ENCODE peak calls at places on chromosomes 12 and 14, in ten cellular contexts. One of them, this sample, is unnamed.
A peak's percentile ranks its signal among the peaks of the same experiment; 100 is the strongest.

GRCh38 chr14:53325176-53325806 is 172.2 kb upstream of the DDHD1 start:
- DNase-seq in HFFc6: no peak
- DNase-seq in fibroblast of pulmonary artery: peak; percentile 35
- DNase-seq in OCI-LY7: peak; percentile 27
- DNase-seq in HepG2: no peak
- DNase-seq in CD8-positive, alpha-beta T cell: no peak
- DNase-seq in left ventricle myocardium inferior: no peak
- DNase-seq in GM06990: no peak
- DNase-seq in AG09309: no peak
- DNase-seq in cardiac fibroblast: no peak
- DNase-seq in this sample: no peak

GRCh38 chr12:97763113-97763512 is 300.5 kb downstream of the RMST start:
- DNase-seq in HFFc6: no peak
- DNase-seq in fibroblast of pulmonary artery: no peak
- DNase-seq in OCI-LY7: no peak
- DNase-seq in HepG2: no peak
- DNase-seq in CD8-positive, alpha-beta T cell: no peak
- DNase-seq in left ventricle myocardium inferior: no peak
- DNase-seq in GM06990: no peak
- DNase-seq in AG09309: no peak
- DNase-seq in cardiac fibroblast: no peak
- DNase-seq in this sample: no peak

GRCh38 chr12:50040657-50041056 is 15.4 kb upstream of the RACGAP1 start:
- DNase-seq in HFFc6: no peak
- DNase-seq in fibroblast of pulmonary artery: no peak
- DNase-seq in OCI-LY7: no peak
- DNase-seq in HepG2: no peak
- DNase-seq in CD8-positive, alpha-beta T cell: no peak
- DNase-seq in left ventricle myocardium inferior: no peak
- DNase-seq in GM06990: no peak
- DNase-seq in AG09309: no peak
- DNase-seq in cardiac fibroblast: no peak
- DNase-seq in this sample: no peak

GRCh38 chr12:69157023-69157655 is 82.2 kb upstream of the CPSF6 start:
- DNase-seq in HFFc6: peak; percentile 81
- DNase-seq in fibroblast of pulmonary artery: peak; percentile 87
- DNase-seq in OCI-LY7: peak; percentile 91
- DNase-seq in HepG2: peak; percentile 63
- DNase-seq in CD8-positive, alpha-beta T cell: peak; percentile 84
- DNase-seq in left ventricle myocardium inferior: peak; percentile 77
- DNase-seq in GM06990: peak; percentile 84
- DNase-seq in AG09309: peak; percentile 42
- DNase-seq in cardiac fibroblast: peak; percentile 88
- DNase-seq in this sample: peak; percentile 85

GRCh38 chr12:3325736-3326135 is 165.3 kb upstream of the PRMT8 start:
- DNase-seq in HFFc6: no peak
- DNase-seq in fibroblast of pulmonary artery: no peak
- DNase-seq in OCI-LY7: no peak
- DNase-seq in HepG2: no peak
- DNase-seq in CD8-positive, alpha-beta T cell: no peak
- DNase-seq in left ventricle myocardium inferior: no peak
- DNase-seq in GM06990: no peak
- DNase-seq in AG09309: no peak
- DNase-seq in cardiac fibroblast: no peak
- DNase-seq in this sample: no peak

GRCh38 chr14:103625361-103626095 is 3.5 kb upstream of the KLC1 start:
- DNase-seq in HFFc6: no peak
- DNase-seq in fibroblast of pulmonary artery: no peak
- DNase-seq in OCI-LY7: peak; percentile 66
- DNase-seq in HepG2: no peak
- DNase-seq in CD8-positive, alpha-beta T cell: peak; percentile 59
- DNase-seq in left ventricle myocardium inferior: no peak
- DNase-seq in GM06990: peak; percentile 55
- DNase-seq in AG09309: no peak
- DNase-seq in cardiac fibroblast: no peak
- DNase-seq in this sample: no peak

GRCh38 chr12:897386-897785 is 52.1 kb downstream of the RAD52 start:
- DNase-seq in HFFc6: no peak
- DNase-seq in fibroblast of pulmonary artery: no peak
- DNase-seq in OCI-LY7: no peak
- DNase-seq in HepG2: no peak
- DNase-seq in CD8-positive, alpha-beta T cell: no peak
- DNase-seq in left ventricle myocardium inferior: no peak
- DNase-seq in GM06990: no peak
- DNase-seq in AG09309: no peak
- DNase-seq in cardiac fibroblast: no peak
- DNase-seq in this sample: no peak

GRCh38 chr14:70641548-70642312 is at the start of gene TTC9:
- DNase-seq in HFFc6: no peak
- DNase-seq in fibroblast of pulmonary artery: no peak
- DNase-seq in OCI-LY7: peak; percentile 39
- DNase-seq in HepG2: no peak
- DNase-seq in CD8-positive, alpha-beta T cell: no peak
- DNase-seq in left ventricle myocardium inferior: peak; percentile 30
- DNase-seq in GM06990: peak; percentile 48
- DNase-seq in AG09309: no peak
- DNase-seq in cardiac fibroblast: no peak
- DNase-seq in this sample: peak; percentile 53

GRCh38 chr12:132190012-132190755 is 45.9 kb downstream of the NOC4L start:
- DNase-seq in HFFc6: no peak
- DNase-seq in fibroblast of pulmonary artery: no peak
- DNase-seq in OCI-LY7: no peak
- DNase-seq in HepG2: no peak
- DNase-seq in CD8-positive, alpha-beta T cell: peak; percentile 22
- DNase-seq in left ventricle myocardium inferior: no peak
- DNase-seq in GM06990: no peak
- DNase-seq in AG09309: no peak
- DNase-seq in cardiac fibroblast: no peak
- DNase-seq in this sample: no peak

GRCh38 chr12:42705863-42706262 is 116.3 kb upstream of the PRICKLE1 start:
- DNase-seq in HFFc6: peak; percentile 49
- DNase-seq in fibroblast of pulmonary artery: peak; percentile 94
- DNase-seq in OCI-LY7: no peak
- DNase-seq in HepG2: no peak
- DNase-seq in CD8-positive, alpha-beta T cell: no peak
- DNase-seq in left ventricle myocardium inferior: peak; percentile 81
- DNase-seq in GM06990: no peak
- DNase-seq in AG09309: peak; percentile 82
- DNase-seq in cardiac fibroblast: peak; percentile 95
- DNase-seq in this sample: no peak

GRCh38 chr12:80211671-80212070 is 112.3 kb downstream of the OTOGL start:
- DNase-seq in HFFc6: no peak
- DNase-seq in fibroblast of pulmonary artery: no peak
- DNase-seq in OCI-LY7: no peak
- DNase-seq in HepG2: no peak
- DNase-seq in CD8-positive, alpha-beta T cell: no peak
- DNase-seq in left ventricle myocardium inferior: no peak
- DNase-seq in GM06990: no peak
- DNase-seq in AG09309: no peak
- DNase-seq in cardiac fibroblast: no peak
- DNase-seq in this sample: no peak

GRCh38 chr14:50733479-50733878 is 65.4 kb upstream of the SAV1 start:
- DNase-seq in HFFc6: no peak
- DNase-seq in fibroblast of pulmonary artery: no peak
- DNase-seq in OCI-LY7: no peak
- DNase-seq in HepG2: no peak
- DNase-seq in CD8-positive, alpha-beta T cell: no peak
- DNase-seq in left ventricle myocardium inferior: no peak
- DNase-seq in GM06990: no peak
- DNase-seq in AG09309: no peak
- DNase-seq in cardiac fibroblast: no peak
- DNase-seq in this sample: no peak

GRCh38 chr14:50739186-50739585 is 71.1 kb upstream of the SAV1 start:
- DNase-seq in HFFc6: no peak
- DNase-seq in fibroblast of pulmonary artery: no peak
- DNase-seq in OCI-LY7: no peak
- DNase-seq in HepG2: no peak
- DNase-seq in CD8-positive, alpha-beta T cell: no peak
- DNase-seq in left ventricle myocardium inferior: no peak
- DNase-seq in GM06990: no peak
- DNase-seq in AG09309: no peak
- DNase-seq in cardiac fibroblast: no peak
- DNase-seq in this sample: no peak

GRCh38 chr14:50740858-50741257 is 72.8 kb upstream of the SAV1 start:
- DNase-seq in HFFc6: no peak
- DNase-seq in fibroblast of pulmonary artery: no peak
- DNase-seq in OCI-LY7: no peak
- DNase-seq in HepG2: no peak
- DNase-seq in CD8-positive, alpha-beta T cell: no peak
- DNase-seq in left ventricle myocardium inferior: no peak
- DNase-seq in GM06990: no peak
- DNase-seq in AG09309: no peak
- DNase-seq in cardiac fibroblast: no peak
- DNase-seq in this sample: no peak

GRCh38 chr14:50736932-50737419 is 68.9 kb upstream of the SAV1 start:
- DNase-seq in HFFc6: no peak
- DNase-seq in fibroblast of pulmonary artery: no peak
- DNase-seq in OCI-LY7: no peak
- DNase-seq in HepG2: no peak
- DNase-seq in CD8-positive, alpha-beta T cell: peak; percentile 22
- DNase-seq in left ventricle myocardium inferior: no peak
- DNase-seq in GM06990: peak; percentile 65
- DNase-seq in AG09309: no peak
- DNase-seq in cardiac fibroblast: no peak
- DNase-seq in this sample: peak; percentile 70

GRCh38 chr14:50734950-50735697 is 67.0 kb upstream of the SAV1 start:
- DNase-seq in HFFc6: no peak
- DNase-seq in fibroblast of pulmonary artery: no peak
- DNase-seq in OCI-LY7: no peak
- DNase-seq in HepG2: no peak
- DNase-seq in CD8-positive, alpha-beta T cell: no peak
- DNase-seq in left ventricle myocardium inferior: no peak
- DNase-seq in GM06990: no peak
- DNase-seq in AG09309: no peak
- DNase-seq in cardiac fibroblast: no peak
- DNase-seq in this sample: no peak
- TF ChIP-seq CTCF in HFFc6: peak; percentile 41
- TF ChIP-seq CTCF in fibroblast of pulmonary artery: no peak
- TF ChIP-seq CTCF in OCI-LY7: peak; percentile 21
- TF ChIP-seq CTCF in HepG2: no peak
- TF ChIP-seq CTCF in CD8-positive, alpha-beta T cell: no peak
- TF ChIP-seq CTCF in left ventricle myocardium inferior: no peak
- TF ChIP-seq CTCF in GM06990: no peak
- TF ChIP-seq CTCF in AG09309: peak; percentile 18
- TF ChIP-seq CTCF in cardiac fibroblast: no peak
- TF ChIP-seq CTCF in this sample: no peak

DNA sequence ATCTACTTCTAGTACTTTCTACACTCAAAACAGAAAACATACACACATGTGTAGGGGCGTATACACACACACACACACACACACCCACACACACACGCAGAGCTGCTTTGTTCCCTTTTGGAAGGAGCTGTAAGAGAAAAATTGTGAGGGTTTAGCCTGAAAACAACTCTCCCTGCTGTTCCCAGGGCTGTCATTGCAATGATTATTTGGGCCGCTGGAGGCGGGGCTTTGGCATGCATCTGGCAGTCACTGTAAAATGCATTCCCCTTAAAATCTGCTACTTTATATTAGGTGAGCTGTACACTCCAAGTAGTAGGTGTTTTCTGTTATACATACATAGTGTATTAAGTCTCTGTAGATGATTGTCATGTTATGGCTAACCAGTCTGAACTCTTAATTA is 29.1 kb upstream of the SLC38A2 start:
- DNase-seq in HFFc6: no peak
- DNase-seq in fibroblast of pulmonary artery: peak; percentile 72
- DNase-seq in OCI-LY7: no peak
- DNase-seq in HepG2: no peak
- DNase-seq in CD8-positive, alpha-beta T cell: no peak
- DNase-seq in left ventricle myocardium inferior: peak; percentile 37
- DNase-seq in GM06990: no peak
- DNase-seq in AG09309: no peak
- DNase-seq in cardiac fibroblast: peak; percentile 52
- DNase-seq in this sample: no peak
- TF ChIP-seq CTCF in HFFc6: peak; percentile 15
- TF ChIP-seq CTCF in fibroblast of pulmonary artery: peak; percentile 52
- TF ChIP-seq CTCF in OCI-LY7: no peak
- TF ChIP-seq CTCF in HepG2: no peak
- TF ChIP-seq CTCF in CD8-positive, alpha-beta T cell: no peak
- TF ChIP-seq CTCF in left ventricle myocardium inferior: peak; percentile 54
- TF ChIP-seq CTCF in GM06990: no peak
- TF ChIP-seq CTCF in AG09309: peak; percentile 30
- TF ChIP-seq CTCF in cardiac fibroblast: peak; percentile 50
- TF ChIP-seq CTCF in this sample: no peak

GRCh38 chr12:6493580-6494350 is at the start of gene NCAPD2:
- DNase-seq in HFFc6: peak; percentile 97
- DNase-seq in fibroblast of pulmonary artery: peak; percentile 96
- DNase-seq in OCI-LY7: peak; percentile 98
- DNase-seq in HepG2: peak; percentile 94
- DNase-seq in CD8-positive, alpha-beta T cell: peak; percentile 97
- DNase-seq in left ventricle myocardium inferior: peak; percentile 95
- DNase-seq in GM06990: peak; percentile 97
- DNase-seq in AG09309: peak; percentile 74
- DNase-seq in cardiac fibroblast: peak; percentile 96
- DNase-seq in this sample: peak; percentile 96
- TF ChIP-seq CTCF in HFFc6: peak; percentile 66
- TF ChIP-seq CTCF in fibroblast of pulmonary artery: no peak
- TF ChIP-seq CTCF in OCI-LY7: peak; percentile 40
- TF ChIP-seq CTCF in HepG2: no peak
- TF ChIP-seq CTCF in CD8-positive, alpha-beta T cell: no peak
- TF ChIP-seq CTCF in left ventricle myocardium inferior: peak; percentile 64
- TF ChIP-seq CTCF in GM06990: no peak
- TF ChIP-seq CTCF in AG09309: no peak
- TF ChIP-seq CTCF in cardiac fibroblast: peak; percentile 27
- TF ChIP-seq CTCF in this sample: no peak

GRCh38 chr12:120630139-120630895 is 10.1 kb upstream of the CABP1 start:
- DNase-seq in HFFc6: peak; percentile 25
- DNase-seq in fibroblast of pulmonary artery: no peak
- DNase-seq in OCI-LY7: no peak
- DNase-seq in HepG2: no peak
- DNase-seq in CD8-positive, alpha-beta T cell: no peak
- DNase-seq in left ventricle myocardium inferior: no peak
- DNase-seq in GM06990: no peak
- DNase-seq in AG09309: no peak
- DNase-seq in cardiac fibroblast: no peak
- DNase-seq in this sample: no peak

GRCh38 chr12:120620624-120621023 is 19.8 kb upstream of the CABP1 start:
- DNase-seq in HFFc6: no peak
- DNase-seq in fibroblast of pulmonary artery: no peak
- DNase-seq in OCI-LY7: no peak
- DNase-seq in HepG2: no peak
- DNase-seq in CD8-positive, alpha-beta T cell: no peak
- DNase-seq in left ventricle myocardium inferior: no peak
- DNase-seq in GM06990: no peak
- DNase-seq in AG09309: no peak
- DNase-seq in cardiac fibroblast: no peak
- DNase-seq in this sample: no peak

GRCh38 chr12:120631097-120631496 is 9.3 kb upstream of the CABP1 start:
- DNase-seq in HFFc6: no peak
- DNase-seq in fibroblast of pulmonary artery: no peak
- DNase-seq in OCI-LY7: no peak
- DNase-seq in HepG2: no peak
- DNase-seq in CD8-positive, alpha-beta T cell: no peak
- DNase-seq in left ventricle myocardium inferior: no peak
- DNase-seq in GM06990: no peak
- DNase-seq in AG09309: no peak
- DNase-seq in cardiac fibroblast: no peak
- DNase-seq in this sample: no peak

GRCh38 chr12:120628919-120629318 is 11.5 kb upstream of the CABP1 start:
- DNase-seq in HFFc6: no peak
- DNase-seq in fibroblast of pulmonary artery: no peak
- DNase-seq in OCI-LY7: no peak
- DNase-seq in HepG2: peak; percentile 29
- DNase-seq in CD8-positive, alpha-beta T cell: no peak
- DNase-seq in left ventricle myocardium inferior: no peak
- DNase-seq in GM06990: no peak
- DNase-seq in AG09309: no peak
- DNase-seq in cardiac fibroblast: no peak
- DNase-seq in this sample: no peak

GRCh38 chr12:120625557-120626419 is 14.6 kb upstream of the CABP1 start:
- DNase-seq in HFFc6: no peak
- DNase-seq in fibroblast of pulmonary artery: no peak
- DNase-seq in OCI-LY7: peak; percentile 73
- DNase-seq in HepG2: no peak
- DNase-seq in CD8-positive, alpha-beta T cell: no peak
- DNase-seq in left ventricle myocardium inferior: no peak
- DNase-seq in GM06990: no peak
- DNase-seq in AG09309: no peak
- DNase-seq in cardiac fibroblast: peak; percentile 31
- DNase-seq in this sample: no peak
- TF ChIP-seq CTCF in HFFc6: peak; percentile 25
- TF ChIP-seq CTCF in fibroblast of pulmonary artery: no peak
- TF ChIP-seq CTCF in OCI-LY7: peak; percentile 75
- TF ChIP-seq CTCF in HepG2: peak; percentile 7
- TF ChIP-seq CTCF in CD8-positive, alpha-beta T cell: no peak
- TF ChIP-seq CTCF in left ventricle myocardium inferior: no peak
- TF ChIP-seq CTCF in GM06990: peak; percentile 27
- TF ChIP-seq CTCF in AG09309: no peak
- TF ChIP-seq CTCF in cardiac fibroblast: no peak
- TF ChIP-seq CTCF in this sample: peak; percentile 11